ENCODE peak calls at places on chromosomes 11 and 22, in six cellular contexts. One of them, this sample, is unnamed.

GRCh38 chr22:43530864-43531201 is 119.0 kb downstream of the MPPED1 start:
- DNase-seq in stimulated activated naive CD4-positive, alpha-beta T cell: no peak
- DNase-seq in hypothalamus: no peak
- DNase-seq in HuH-7.5: no peak
- DNase-seq in NCI-H146: peak; percentile 10
- DNase-seq in activated gamma-delta T cell treated with Interleukin-2 at 50 U/mL for 16 hours: no peak
- DNase-seq in this sample: peak; percentile 52

GRCh38 chr11:108970221-108970991 is 305.5 kb downstream of the DDX10 start:
- DNase-seq in stimulated activated naive CD4-positive, alpha-beta T cell: no peak
- DNase-seq in hypothalamus: no peak
- DNase-seq in HuH-7.5: no peak
- DNase-seq in NCI-H146: no peak
- DNase-seq in activated gamma-delta T cell treated with Interleukin-2 at 50 U/mL for 16 hours: no peak
- DNase-seq in this sample: no peak

GRCh38 chr11:132410383-132410782 is 1040.0 kb downstream of the NTM start:
- DNase-seq in stimulated activated naive CD4-positive, alpha-beta T cell: no peak
- DNase-seq in hypothalamus: no peak
- DNase-seq in HuH-7.5: no peak
- DNase-seq in NCI-H146: no peak
- DNase-seq in activated gamma-delta T cell treated with Interleukin-2 at 50 U/mL for 16 hours: no peak
- DNase-seq in this sample: no peak

GRCh38 chr11:11157201-11157600 is 195.8 kb downstream of the CSNK2A3 start:
- DNase-seq in stimulated activated naive CD4-positive, alpha-beta T cell: peak; percentile 62
- DNase-seq in hypothalamus: no peak
- DNase-seq in HuH-7.5: peak; percentile 17
- DNase-seq in NCI-H146: peak; percentile 60
- DNase-seq in activated gamma-delta T cell treated with Interleukin-2 at 50 U/mL for 16 hours: peak; percentile 63
- DNase-seq in this sample: no peak

GRCh38 chr11:60088364-60088763 is at the start of gene MS4A2:
- DNase-seq in stimulated activated naive CD4-positive, alpha-beta T cell: no peak
- DNase-seq in hypothalamus: no peak
- DNase-seq in HuH-7.5: no peak
- DNase-seq in NCI-H146: no peak
- DNase-seq in activated gamma-delta T cell treated with Interleukin-2 at 50 U/mL for 16 hours: no peak
- DNase-seq in this sample: no peak

GRCh38 chr11:59574467-59574866 is 41.1 kb downstream of the OSBP start:
- DNase-seq in stimulated activated naive CD4-positive, alpha-beta T cell: no peak
- DNase-seq in hypothalamus: no peak
- DNase-seq in HuH-7.5: no peak
- DNase-seq in NCI-H146: no peak
- DNase-seq in activated gamma-delta T cell treated with Interleukin-2 at 50 U/mL for 16 hours: no peak
- DNase-seq in this sample: no peak

GRCh38 chr11:93857413-93858185 is 7.2 kb upstream of the VSTM5 start:
- DNase-seq in stimulated activated naive CD4-positive, alpha-beta T cell: no peak
- DNase-seq in hypothalamus: no peak
- DNase-seq in HuH-7.5: no peak
- DNase-seq in NCI-H146: no peak
- DNase-seq in activated gamma-delta T cell treated with Interleukin-2 at 50 U/mL for 16 hours: no peak
- DNase-seq in this sample: no peak

GRCh38 chr11:77320351-77320750 is 18.9 kb upstream of the GDPD4 start:
- DNase-seq in stimulated activated naive CD4-positive, alpha-beta T cell: no peak
- DNase-seq in hypothalamus: no peak
- DNase-seq in HuH-7.5: no peak
- DNase-seq in NCI-H146: no peak
- DNase-seq in activated gamma-delta T cell treated with Interleukin-2 at 50 U/mL for 16 hours: no peak
- DNase-seq in this sample: no peak

GRCh38 chr22:17086301-17086700 is 1.5 kb downstream of the IL17RA start:
- DNase-seq in stimulated activated naive CD4-positive, alpha-beta T cell: no peak
- DNase-seq in hypothalamus: no peak
- DNase-seq in HuH-7.5: no peak
- DNase-seq in NCI-H146: no peak
- DNase-seq in activated gamma-delta T cell treated with Interleukin-2 at 50 U/mL for 16 hours: no peak
- DNase-seq in this sample: no peak

GRCh38 chr22:48088926-48089536 is 1326.6 kb downstream of the TBC1D22A start:
- DNase-seq in stimulated activated naive CD4-positive, alpha-beta T cell: no peak
- DNase-seq in hypothalamus: no peak
- DNase-seq in HuH-7.5: no peak
- DNase-seq in NCI-H146: no peak
- DNase-seq in activated gamma-delta T cell treated with Interleukin-2 at 50 U/mL for 16 hours: no peak
- DNase-seq in this sample: no peak

GRCh38 chr11:76799061-76799804 is 16.1 kb downstream of the TSKU start:
- DNase-seq in stimulated activated naive CD4-positive, alpha-beta T cell: peak; percentile 62
- DNase-seq in hypothalamus: peak; percentile 42
- DNase-seq in HuH-7.5: peak; percentile 73
- DNase-seq in NCI-H146: no peak
- DNase-seq in activated gamma-delta T cell treated with Interleukin-2 at 50 U/mL for 16 hours: peak; percentile 74
- DNase-seq in this sample: peak; percentile 49

GRCh38 chr11:116773203-116774112 is 671 bp upstream of the BUD13 start:
- DNase-seq in stimulated activated naive CD4-positive, alpha-beta T cell: no peak
- DNase-seq in hypothalamus: no peak
- DNase-seq in HuH-7.5: no peak
- DNase-seq in NCI-H146: no peak
- DNase-seq in activated gamma-delta T cell treated with Interleukin-2 at 50 U/mL for 16 hours: no peak
- DNase-seq in this sample: peak; percentile 67

GRCh38 chr11:37504925-37505324 is 906.9 kb upstream of the RAG2 start:
- DNase-seq in stimulated activated naive CD4-positive, alpha-beta T cell: no peak
- DNase-seq in hypothalamus: no peak
- DNase-seq in HuH-7.5: no peak
- DNase-seq in NCI-H146: no peak
- DNase-seq in activated gamma-delta T cell treated with Interleukin-2 at 50 U/mL for 16 hours: no peak
- DNase-seq in this sample: no peak